ENCODE peak calls at places on chromosomes 5 and 9, in four cellular contexts. One of them, this sample, is unnamed.

GRCh38 chr9:129036923-129037766 is 719 bp downstream of the MIGA2 start:
- DNase-seq in heart right ventricle: no peak
- DNase-seq in left ventricle myocardium inferior: no peak
- DNase-seq in lower lobe of right lung: no peak
- DNase-seq in this sample: no peak

GRCh38 chr5:142314129-142314528 is 10.7 kb downstream of the SPRY4 start:
- DNase-seq in heart right ventricle: no peak
- DNase-seq in lower lobe of right lung: no peak
- DNase-seq in left ventricle myocardium inferior: no peak
- DNase-seq in this sample: no peak

GRCh38 chr5:177133845-177134652 is 476 bp downstream of the NSD1 start:
- DNase-seq in heart right ventricle: peak
- DNase-seq in left ventricle myocardium inferior: peak
- DNase-seq in lower lobe of right lung: peak
- DNase-seq in this sample: peak

GRCh38 chr9:114407889-114408288 is 20.1 kb upstream of the AKNA start:
- DNase-seq in heart right ventricle: no peak
- DNase-seq in lower lobe of right lung: no peak
- DNase-seq in left ventricle myocardium inferior: no peak
- DNase-seq in this sample: no peak

GRCh38 chr9:22969350-22969979 is 522.8 kb downstream of the DMRTA1 start:
- DNase-seq in heart right ventricle: no peak
- DNase-seq in lower lobe of right lung: no peak
- DNase-seq in left ventricle myocardium inferior: no peak
- DNase-seq in this sample: no peak

GRCh38 chr5:3740546-3741371 is 145.1 kb downstream of the IRX1 start:
- DNase-seq in left ventricle myocardium inferior: no peak
- DNase-seq in lower lobe of right lung: no peak
- DNase-seq in heart right ventricle: no peak
- DNase-seq in this sample: no peak

GRCh38 chr5:1026700-1027621 is 18.4 kb downstream of the NKD2 start:
- DNase-seq in lower lobe of right lung: peak
- DNase-seq in heart right ventricle: peak
- DNase-seq in left ventricle myocardium inferior: peak
- DNase-seq in this sample: no peak

GRCh38 chr5:119323630-119324000 is 32.2 kb upstream of the TNFAIP8 start:
- DNase-seq in lower lobe of right lung: no peak
- DNase-seq in left ventricle myocardium inferior: no peak
- DNase-seq in heart right ventricle: no peak
- DNase-seq in this sample: no peak

GRCh38 chr9:34446468-34446891 is 11.9 kb downstream of the FAM219A start:
- DNase-seq in heart right ventricle: no peak
- DNase-seq in left ventricle myocardium inferior: no peak
- DNase-seq in lower lobe of right lung: no peak
- DNase-seq in this sample: no peak

GRCh38 chr9:92964981-92965758 is 17.8 kb downstream of the FGD3 start:
- DNase-seq in heart right ventricle: peak
- DNase-seq in lower lobe of right lung: peak
- DNase-seq in left ventricle myocardium inferior: peak
- DNase-seq in this sample: no peak

GRCh38 chr5:151810907-151811306 is 39.2 kb downstream of the G3BP1 start:
- DNase-seq in left ventricle myocardium inferior: no peak
- DNase-seq in lower lobe of right lung: no peak
- DNase-seq in heart right ventricle: no peak
- DNase-seq in this sample: no peak

GRCh38 chr5:131814990-131815389 is 18.2 kb upstream of the FNIP1 start:
- DNase-seq in lower lobe of right lung: no peak
- DNase-seq in left ventricle myocardium inferior: no peak
- DNase-seq in heart right ventricle: no peak
- DNase-seq in this sample: no peak

GRCh38 chr9:134469041-134469875 is 143.0 kb downstream of the RXRA start:
- DNase-seq in lower lobe of right lung: peak
- DNase-seq in left ventricle myocardium inferior: peak
- DNase-seq in heart right ventricle: peak
- DNase-seq in this sample: no peak

GRCh38 chr5:2160811-2161210 is 278.1 kb upstream of the IRX4 start:
- DNase-seq in heart right ventricle: no peak
- DNase-seq in lower lobe of right lung: no peak
- DNase-seq in left ventricle myocardium inferior: no peak
- DNase-seq in this sample: no peak

GRCh38 chr5:30102185-30102584 is 1091.3 kb upstream of the CDH6 start:
- DNase-seq in left ventricle myocardium inferior: no peak
- DNase-seq in heart right ventricle: no peak
- DNase-seq in lower lobe of right lung: no peak
- DNase-seq in this sample: no peak

GRCh38 chr9:110278080-110278707 is 21.9 kb upstream of the TXN start:
- DNase-seq in heart right ventricle: no peak
- DNase-seq in left ventricle myocardium inferior: no peak
- DNase-seq in lower lobe of right lung: no peak
- DNase-seq in this sample: no peak

GRCh38 chr9:91221332-91221731 is 140.4 kb downstream of the AUH start:
- DNase-seq in heart right ventricle: no peak
- DNase-seq in lower lobe of right lung: no peak
- DNase-seq in left ventricle myocardium inferior: no peak
- DNase-seq in this sample: no peak

GRCh38 chr5:53874409-53874808 is 314.0 kb downstream of the NDUFS4 start:
- DNase-seq in lower lobe of right lung: no peak
- DNase-seq in heart right ventricle: no peak
- DNase-seq in left ventricle myocardium inferior: no peak
- DNase-seq in this sample: no peak

GRCh38 chr5:166926098-166926497 is 1365.3 kb upstream of the WWC1 start:
- DNase-seq in left ventricle myocardium inferior: no peak
- DNase-seq in heart right ventricle: no peak
- DNase-seq in lower lobe of right lung: no peak
- DNase-seq in this sample: no peak

GRCh38 chr5:177370488-177371119 is 12.9 kb downstream of the RGS14 start:
- DNase-seq in lower lobe of right lung: peak
- DNase-seq in heart right ventricle: peak
- DNase-seq in left ventricle myocardium inferior: peak
- DNase-seq in this sample: peak

GRCh38 chr9:91100878-91101450 is 260.8 kb downstream of the AUH start:
- DNase-seq in heart right ventricle: peak
- DNase-seq in left ventricle myocardium inferior: peak
- DNase-seq in lower lobe of right lung: no peak
- DNase-seq in this sample: no peak

GRCh38 chr5:42858709-42859108 is 47.0 kb upstream of the SELENOP start:
- DNase-seq in heart right ventricle: no peak
- DNase-seq in lower lobe of right lung: no peak
- DNase-seq in left ventricle myocardium inferior: no peak
- DNase-seq in this sample: no peak

GRCh38 chr5:141929398-141930058 is 5.9 kb downstream of the DELE1 start:
- DNase-seq in lower lobe of right lung: no peak
- DNase-seq in left ventricle myocardium inferior: no peak
- DNase-seq in heart right ventricle: no peak
- DNase-seq in this sample: no peak

GRCh38 chr5:136309376-136309775 is 56.0 kb downstream of the TRPC7 start:
- DNase-seq in heart right ventricle: no peak
- DNase-seq in left ventricle myocardium inferior: no peak
- DNase-seq in lower lobe of right lung: no peak
- DNase-seq in this sample: no peak

GRCh38 chr9:68999393-69000105 is 14.4 kb downstream of the PRKACG start:
- DNase-seq in heart right ventricle: no peak
- DNase-seq in left ventricle myocardium inferior: peak
- DNase-seq in lower lobe of right lung: peak
- DNase-seq in this sample: peak

GRCh38 chr9:16143310-16143709 is 590.5 kb downstream of the CCDC171 start:
- DNase-seq in left ventricle myocardium inferior: no peak
- DNase-seq in heart right ventricle: no peak
- DNase-seq in lower lobe of right lung: no peak
- DNase-seq in this sample: no peak

GRCh38 chr5:124438390-124439380 is 307.8 kb downstream of the ZNF608 start:
- DNase-seq in heart right ventricle: no peak
- DNase-seq in left ventricle myocardium inferior: no peak
- DNase-seq in lower lobe of right lung: no peak
- DNase-seq in this sample: no peak

GRCh38 chr9:127008076-127008475 is 93.5 kb downstream of the RALGPS1 start:
- DNase-seq in left ventricle myocardium inferior: no peak
- DNase-seq in heart right ventricle: no peak
- DNase-seq in lower lobe of right lung: no peak
- DNase-seq in this sample: no peak

GRCh38 chr5:6726006-6726405 is 12.8 kb downstream of the TENT4A start:
- DNase-seq in left ventricle myocardium inferior: no peak
- DNase-seq in lower lobe of right lung: no peak
- DNase-seq in heart right ventricle: no peak
- DNase-seq in this sample: no peak

GRCh38 chr9:18296702-18297531 is 177.0 kb upstream of the ADAMTSL1 start:
- DNase-seq in heart right ventricle: no peak
- DNase-seq in left ventricle myocardium inferior: no peak
- DNase-seq in lower lobe of right lung: no peak
- DNase-seq in this sample: no peak

GRCh38 chr9:32571969-32572899 is 725 bp downstream of the NDUFB6 start:
- DNase-seq in left ventricle myocardium inferior: peak
- DNase-seq in heart right ventricle: peak
- DNase-seq in lower lobe of right lung: peak
- DNase-seq in this sample: peak

GRCh38 chr5:160159991-160160826 is 41.0 kb upstream of the PWWP2A start:
- DNase-seq in heart right ventricle: no peak
- DNase-seq in left ventricle myocardium inferior: no peak
- DNase-seq in lower lobe of right lung: no peak
- DNase-seq in this sample: no peak

GRCh38 chr9:98538626-98539031 is 170.1 kb downstream of the GABBR2 start:
- DNase-seq in lower lobe of right lung: peak
- DNase-seq in left ventricle myocardium inferior: no peak
- DNase-seq in heart right ventricle: no peak
- DNase-seq in this sample: no peak

GRCh38 chr9:122251351-122251750 is 13.3 kb downstream of the RBM18 start:
- DNase-seq in heart right ventricle: no peak
- DNase-seq in lower lobe of right lung: no peak
- DNase-seq in left ventricle myocardium inferior: no peak
- DNase-seq in this sample: no peak

GRCh38 chr5:38208782-38209378 is 49.5 kb upstream of the EGFLAM start:
- DNase-seq in left ventricle myocardium inferior: no peak
- DNase-seq in lower lobe of right lung: no peak
- DNase-seq in heart right ventricle: no peak
- DNase-seq in this sample: peak
- TF ChIP-seq CTCF in left ventricle myocardium inferior: peak
- TF ChIP-seq CTCF in lower lobe of right lung: peak
- TF ChIP-seq CTCF in heart right ventricle: peak
- TF ChIP-seq CTCF in this sample: peak

GRCh38 chr5:95822038-95822407 is 503 bp downstream of the GLRX start:
- DNase-seq in lower lobe of right lung: peak
- DNase-seq in left ventricle myocardium inferior: peak
- DNase-seq in heart right ventricle: peak
- DNase-seq in this sample: no peak

GRCh38 chr5:95821110-95822021 is 1.2 kb downstream of the GLRX start:
- DNase-seq in lower lobe of right lung: no peak
- DNase-seq in left ventricle myocardium inferior: no peak
- DNase-seq in heart right ventricle: no peak
- DNase-seq in this sample: no peak

GRCh38 chr5:95823241-95823737 is 763 bp upstream of the GLRX start:
- DNase-seq in lower lobe of right lung: no peak
- DNase-seq in heart right ventricle: no peak
- DNase-seq in left ventricle myocardium inferior: no peak
- DNase-seq in this sample: no peak

GRCh38 chr5:95823738-95824609 is 1.4 kb upstream of the GLRX start:
- DNase-seq in lower lobe of right lung: peak
- DNase-seq in left ventricle myocardium inferior: peak
- DNase-seq in heart right ventricle: peak
- DNase-seq in this sample: no peak

DNA sequence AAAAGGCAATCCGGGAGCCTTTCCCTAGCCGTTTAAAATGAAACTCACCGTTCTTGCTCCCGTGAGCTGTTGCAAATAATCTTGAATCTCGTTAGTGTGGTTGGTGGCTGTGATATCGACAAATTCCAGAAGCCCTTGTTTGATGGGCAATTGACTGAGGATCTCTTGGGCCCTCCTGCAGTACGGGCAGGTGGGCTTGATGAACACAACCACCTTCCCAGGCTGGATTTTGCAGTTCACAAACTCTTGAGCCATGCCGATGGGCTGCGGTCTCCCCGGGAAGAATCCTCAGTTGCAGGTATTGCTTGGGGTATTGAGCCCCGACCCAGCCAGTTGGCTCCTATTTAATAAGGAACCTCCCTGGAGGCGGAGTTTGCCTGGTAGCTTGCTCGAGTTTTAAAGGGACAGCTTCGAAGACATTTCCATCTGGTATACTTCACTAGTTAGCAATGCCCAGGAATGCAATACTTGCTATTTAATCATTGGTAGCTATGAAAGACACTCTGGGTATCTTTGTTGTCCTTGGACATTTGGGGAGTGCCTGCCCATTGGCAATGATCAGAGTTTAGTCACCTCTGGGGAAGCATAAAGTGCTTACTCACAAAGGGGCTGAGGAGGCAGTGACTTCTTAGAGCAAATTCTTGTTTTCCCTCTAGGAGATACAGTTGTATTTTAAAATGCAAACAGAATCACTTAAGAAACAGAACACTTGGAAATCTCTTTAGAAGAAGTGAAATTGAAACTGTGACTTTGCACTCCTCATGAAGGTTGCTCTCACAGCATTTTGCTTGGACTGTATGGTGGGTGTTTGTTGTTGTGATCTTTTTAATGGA is at the start of gene GLRX:
- DNase-seq in left ventricle myocardium inferior: peak
- DNase-seq in lower lobe of right lung: peak
- DNase-seq in heart right ventricle: peak
- DNase-seq in this sample: peak
- TF ChIP-seq CTCF in left ventricle myocardium inferior: no peak
- TF ChIP-seq CTCF in lower lobe of right lung: no peak
- TF ChIP-seq CTCF in heart right ventricle: no peak
- TF ChIP-seq CTCF in this sample: no peak

GRCh38 chr9:72203205-72203803 is 54.1 kb downstream of the GDA start:
- DNase-seq in left ventricle myocardium inferior: no peak
- DNase-seq in heart right ventricle: no peak
- DNase-seq in lower lobe of right lung: no peak
- DNase-seq in this sample: peak

GRCh38 chr9:72199253-72199652 is 50.0 kb downstream of the GDA start:
- DNase-seq in left ventricle myocardium inferior: no peak
- DNase-seq in lower lobe of right lung: no peak
- DNase-seq in heart right ventricle: no peak
- DNase-seq in this sample: no peak

GRCh38 chr9:72205513-72205912 is 56.3 kb downstream of the GDA start:
- DNase-seq in left ventricle myocardium inferior: no peak
- DNase-seq in heart right ventricle: no peak
- DNase-seq in lower lobe of right lung: no peak
- DNase-seq in this sample: no peak

GRCh38 chr9:72204062-72204461 is 54.8 kb downstream of the GDA start:
- DNase-seq in left ventricle myocardium inferior: no peak
- DNase-seq in lower lobe of right lung: no peak
- DNase-seq in heart right ventricle: no peak
- DNase-seq in this sample: no peak

DNA sequence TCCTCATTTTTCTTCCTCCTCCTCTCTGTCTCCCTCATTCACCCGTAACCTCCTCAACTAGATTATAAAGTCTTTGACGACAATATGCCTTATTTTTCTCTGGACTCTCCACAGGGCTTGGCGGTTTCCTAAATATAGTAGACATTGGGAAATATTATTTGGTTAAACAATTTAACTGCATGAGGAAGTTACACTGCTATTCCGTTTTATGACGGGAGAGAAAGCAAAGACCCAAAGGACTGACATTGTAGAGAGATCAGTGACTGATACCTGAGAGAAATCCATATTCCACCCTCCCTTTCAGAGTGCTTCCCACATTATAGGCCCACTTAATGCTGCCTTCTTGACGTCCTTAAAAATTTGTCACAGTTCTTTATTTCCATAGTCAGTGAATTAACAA is 51.2 kb downstream of the GDA start:
- DNase-seq in lower lobe of right lung: no peak
- DNase-seq in left ventricle myocardium inferior: no peak
- DNase-seq in heart right ventricle: no peak
- DNase-seq in this sample: no peak
- TF ChIP-seq CTCF in lower lobe of right lung: no peak
- TF ChIP-seq CTCF in left ventricle myocardium inferior: no peak
- TF ChIP-seq CTCF in heart right ventricle: no peak
- TF ChIP-seq CTCF in this sample: no peak

GRCh38 chr9:75198436-75198835 is 110.1 kb downstream of the OSTF1 start:
- DNase-seq in heart right ventricle: no peak
- DNase-seq in lower lobe of right lung: no peak
- DNase-seq in left ventricle myocardium inferior: no peak
- DNase-seq in this sample: no peak
- TF ChIP-seq CTCF in heart right ventricle: no peak
- TF ChIP-seq CTCF in lower lobe of right lung: no peak
- TF ChIP-seq CTCF in left ventricle myocardium inferior: no peak
- TF ChIP-seq CTCF in this sample: peak

This sample was measured in neural crest cell.